ENCODE peak calls at places on chromosomes 12 and 14, in nine cellular contexts. I is upper lobe of right lung; F is IMR-90; T is neural progenitor cell; P is A673; D is CD8-positive, alpha-beta T cell; K is breast epithelium; U is endothelial cell of umbilical vein; Z is left ventricle myocardium inferior. V is an unnamed sample.

GRCh38 chr12:64066052-64066451 is 156.0 kb downstream of the KICS2 start:
- DNase-seq in K (no peak), P (no peak), U (no peak), I (no peak), T (no peak), D (no peak), F (peak; percentile 75), Z (no peak), V (no peak)

GRCh38 chr12:127230843-127231260 is 1036.1 kb upstream of the TMEM132C start:
- DNase-seq in F (peak; percentile 94), P (peak; percentile 59), U (no peak), I (no peak), K (no peak), Z (no peak), T (no peak), D (no peak), V (no peak)

GRCh38 chr14:54760866-54761265 is 141.8 kb downstream of the GCH1 start:
- DNase-seq in F (no peak), K (no peak), Z (no peak), U (no peak), I (no peak), T (no peak), D (no peak), P (no peak), V (no peak)

GRCh38 chr12:15427913-15428312 is 105.6 kb downstream of the PTPRO start:
- DNase-seq in T (no peak), I (no peak), U (no peak), P (no peak), Z (no peak), K (no peak), F (no peak), D (no peak), V (no peak)

GRCh38 chr12:122481861-122482260 is 18.9 kb downstream of the ZCCHC8 start:
- DNase-seq in Z (no peak), P (no peak), U (no peak), T (no peak), F (peak; percentile 27), I (no peak), D (no peak), K (no peak), V (no peak)

GRCh38 chr14:72825486-72825885 is 68.4 kb downstream of the DPF3 start:
- DNase-seq in P (no peak), D (no peak), I (no peak), F (no peak), Z (no peak), T (no peak), U (no peak), K (no peak), V (no peak)

GRCh38 chr12:102298022-102298421 is 100.4 kb upstream of the PMCH start:
- DNase-seq in F (peak; percentile 69), P (no peak), K (no peak), U (no peak), D (no peak), Z (no peak), T (no peak), I (no peak), V (no peak)

GRCh38 chr12:752673-753400 is 458 bp downstream of the WNK1 start:
- DNase-seq in P (peak; percentile 32), Z (peak; percentile 57), D (peak; percentile 38), K (peak; percentile 38), T (peak; percentile 89), I (peak; percentile 89), F (peak; percentile 21), U (peak; percentile 58), V (peak; percentile 59)

GRCh38 chr12:76155157-76155556 is 70.7 kb upstream of the NAP1L1 start:
- DNase-seq in K (no peak), T (no peak), F (no peak), Z (no peak), D (no peak), P (no peak), I (no peak), U (no peak), V (no peak)

GRCh38 chr14:64731141-64731581 is 26.9 kb downstream of the PLEKHG3 start:
- DNase-seq in F (no peak), D (no peak), Z (peak; percentile 8), I (peak; percentile 53), K (no peak), P (no peak), T (no peak), U (no peak), V (no peak)

GRCh38 chr12:76274699-76275098 is 73.5 kb downstream of the BBS10 start:
- DNase-seq in F (peak; percentile 77), U (peak; percentile 56), K (no peak), D (no peak), T (no peak), I (no peak), Z (no peak), P (no peak), V (no peak)

GRCh38 chr12:84982888-84983287 is 53.2 kb downstream of the TSPAN19 start:
- DNase-seq in T (no peak), P (no peak), Z (no peak), F (no peak), U (no peak), I (no peak), K (no peak), D (no peak), V (no peak)

GRCh38 chr12:123916729-123917128 is 55.9 kb downstream of the CCDC92 start:
- DNase-seq in Z (no peak), K (no peak), U (no peak), T (no peak), F (peak; percentile 27), P (no peak), I (no peak), D (peak; percentile 59), V (no peak)

GRCh38 chr14:31025335-31026075 is at the start of gene AP4S1:
- DNase-seq in F (no peak), I (peak; percentile 79), Z (peak; percentile 41), D (peak; percentile 45), T (peak; percentile 69), P (peak; percentile 58), K (peak; percentile 34), U (peak; percentile 37), V (peak; percentile 50)

GRCh38 chr12:30928356-30929264 is 2.1 kb downstream of the TSPAN11 start:
- DNase-seq in D (no peak), Z (peak; percentile 53), I (no peak), F (no peak), K (no peak), P (no peak), T (no peak), U (peak; percentile 28), V (no peak)

GRCh38 chr14:68368850-68369249 is 424.0 kb downstream of the ZFP36L1 start:
- DNase-seq in Z (no peak), K (no peak), T (no peak), D (no peak), U (no peak), P (no peak), F (no peak), I (no peak), V (no peak)

GRCh38 chr12:54175130-54175963 is 13.4 kb downstream of the SMUG1 start:
- DNase-seq in T (no peak), P (no peak), F (no peak), Z (no peak), U (no peak), K (no peak), D (no peak), I (no peak), V (no peak)

GRCh38 chr14:88775532-88775931 is 17.2 kb downstream of the EML5 start:
- DNase-seq in I (no peak), P (no peak), Z (no peak), K (no peak), F (no peak), U (no peak), T (no peak), D (no peak), V (no peak)

GRCh38 chr12:91335724-91336123 is 153.1 kb upstream of the DCN start:
- DNase-seq in P (no peak), F (no peak), I (no peak), K (no peak), Z (no peak), U (no peak), D (no peak), T (no peak), V (no peak)

GRCh38 chr12:131473721-131474709 is 236.9 kb upstream of the SFSWAP start:
- DNase-seq in U (no peak), F (no peak), I (no peak), T (no peak), P (no peak), D (no peak), Z (no peak), K (peak; percentile 6), V (no peak)

GRCh38 chr14:104295681-104296387 is 157.4 kb downstream of the KIF26A start:
- DNase-seq in D (no peak), K (no peak), F (no peak), U (no peak), Z (peak; percentile 4), T (no peak), I (peak; percentile 33), P (no peak), V (peak; percentile 49)
- H3K9me3 ChIP-seq in D (no peaks in the 10 kb centered on the region), K (no peaks in the 10 kb centered on the region), F (peaks cover 62% of the 10 kb centered on the region), U (no peaks in the 10 kb centered on the region), Z (no peaks in the 10 kb centered on the region), T (no peaks in the 10 kb centered on the region), I (no peaks in the 10 kb centered on the region), P (no peaks in the 10 kb centered on the region), V (no peaks in the 10 kb centered on the region)

GRCh38 chr12:130201037-130201436 is 38.8 kb downstream of the FZD10 start:
- DNase-seq in P (no peak), F (no peak), K (no peak), D (no peak), T (no peak), I (no peak), U (no peak), Z (no peak), V (no peak)
- TF ChIP-seq CTCF in P (no peak), F (no peak), K (no peak), D (no peak), T (no peak), I (no peak), U (no peak), Z (no peak), V (no peak)

DNA sequence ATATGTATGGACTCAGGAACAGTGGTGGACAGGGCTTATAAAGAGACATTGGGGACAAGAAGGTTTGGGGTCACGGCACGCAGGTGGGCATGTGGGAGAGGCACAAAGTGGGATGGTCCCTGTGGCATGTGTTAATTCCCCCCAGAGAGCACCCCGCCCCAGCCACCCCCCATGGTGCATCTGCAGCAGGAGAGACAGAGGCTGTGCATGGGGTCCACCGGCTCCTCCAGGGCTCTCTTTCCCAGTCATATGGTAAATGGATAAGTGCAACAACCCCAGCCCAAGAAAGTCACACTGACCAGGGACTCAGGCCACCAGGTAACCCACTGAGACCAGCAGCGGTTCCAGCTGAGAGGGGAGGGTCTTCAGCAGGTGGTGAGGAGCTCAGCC is 242.1 kb downstream of the BCL11B start:
- DNase-seq in T (no peak), F (no peak), U (no peak), P (no peak), D (no peak), K (no peak), I (no peak), Z (no peak), V (no peak)
- H3K4me3 ChIP-seq in T (no peak overlapping the region), F (no peak overlapping the region), U (no peak overlapping the region), P (no peak overlapping the region), D (no peak overlapping the region), K (no peak overlapping the region), I (no peak overlapping the region), Z (no peak overlapping the region), V (no peak overlapping the region)

GRCh38 chr14:23828611-23829010 is 125.0 kb upstream of the DHRS4 start:
- DNase-seq in Z (no peak), K (no peak), U (no peak), I (no peak), D (no peak), P (no peak), F (no peak), T (no peak), V (no peak)
- H3K9me3 ChIP-seq in Z (no peaks in the 10 kb centered on the region), K (no peaks in the 10 kb centered on the region), U (no peaks in the 10 kb centered on the region), I (no peaks in the 10 kb centered on the region), D (no peaks in the 10 kb centered on the region), P (no peaks in the 10 kb centered on the region), F (no peaks in the 10 kb centered on the region), T (peaks cover 9% of the 10 kb centered on the region), V (no peaks in the 10 kb centered on the region)

V was measured in upper lobe of left lung.